ENCODE peak calls at places on chromosomes 11 and 22, in seven cellular contexts. One of them, this sample, is unnamed.

GRCh38 chr11:61567286-61568061 is 13.4 kb downstream of the SYT7 start:
- DNase-seq in GM12878: no peak
- DNase-seq in breast epithelium: peak; percentile 62
- DNase-seq in stomach: peak; percentile 80
- DNase-seq in A549: peak; percentile 92
- DNase-seq in ovary: peak; percentile 76
- DNase-seq in IMR-90: peak; percentile 73
- DNase-seq in this sample: peak; percentile 82

GRCh38 chr11:90310210-90310609 is 87.4 kb upstream of the CHORDC1 start:
- DNase-seq in GM12878: no peak
- DNase-seq in breast epithelium: no peak
- DNase-seq in stomach: no peak
- DNase-seq in A549: no peak
- DNase-seq in ovary: no peak
- DNase-seq in IMR-90: no peak
- DNase-seq in this sample: no peak

GRCh38 chr11:122189259-122189658 is 73.2 kb upstream of the BLID start:
- DNase-seq in GM12878: no peak
- DNase-seq in breast epithelium: no peak
- DNase-seq in stomach: no peak
- DNase-seq in A549: peak; percentile 41
- DNase-seq in ovary: no peak
- DNase-seq in IMR-90: peak; percentile 98
- DNase-seq in this sample: no peak

GRCh38 chr11:59283825-59284772 is 71.4 kb upstream of the MPEG1 start:
- DNase-seq in GM12878: peak; percentile 71
- DNase-seq in breast epithelium: peak; percentile 46
- DNase-seq in stomach: peak; percentile 53
- DNase-seq in A549: peak; percentile 22
- DNase-seq in ovary: peak; percentile 33
- DNase-seq in IMR-90: peak; percentile 57
- DNase-seq in this sample: peak; percentile 29

GRCh38 chr11:5643585-5643984 is 18.8 kb downstream of the TRIM34 start:
- DNase-seq in GM12878: no peak
- DNase-seq in breast epithelium: no peak
- DNase-seq in stomach: no peak
- DNase-seq in A549: no peak
- DNase-seq in ovary: no peak
- DNase-seq in IMR-90: no peak
- DNase-seq in this sample: no peak

GRCh38 chr11:121153472-121153871 is 52.4 kb downstream of the TECTA start:
- DNase-seq in GM12878: no peak
- DNase-seq in breast epithelium: no peak
- DNase-seq in stomach: no peak
- DNase-seq in A549: no peak
- DNase-seq in ovary: no peak
- DNase-seq in IMR-90: no peak
- DNase-seq in this sample: no peak

GRCh38 chr22:44758354-44758969 is 6.1 kb downstream of the ARHGAP8 start:
- DNase-seq in GM12878: no peak
- DNase-seq in breast epithelium: no peak
- DNase-seq in stomach: no peak
- DNase-seq in A549: no peak
- DNase-seq in ovary: no peak
- DNase-seq in IMR-90: peak; percentile 74
- DNase-seq in this sample: no peak

GRCh38 chr11:129973068-129973467 is 29.6 kb downstream of the PRDM10 start:
- DNase-seq in GM12878: no peak
- DNase-seq in breast epithelium: no peak
- DNase-seq in stomach: no peak
- DNase-seq in A549: no peak
- DNase-seq in ovary: no peak
- DNase-seq in IMR-90: no peak
- DNase-seq in this sample: no peak

GRCh38 chr11:11011617-11012016 is 153.8 kb upstream of the ZBED5 start:
- DNase-seq in GM12878: no peak
- DNase-seq in breast epithelium: no peak
- DNase-seq in stomach: no peak
- DNase-seq in A549: no peak
- DNase-seq in ovary: no peak
- DNase-seq in IMR-90: no peak
- DNase-seq in this sample: no peak

GRCh38 chr11:44833869-44834452 is 107.2 kb downstream of the TSPAN18 start:
- DNase-seq in GM12878: no peak
- DNase-seq in breast epithelium: peak; percentile 62
- DNase-seq in stomach: no peak
- DNase-seq in A549: no peak
- DNase-seq in ovary: no peak
- DNase-seq in IMR-90: no peak
- DNase-seq in this sample: no peak

GRCh38 chr11:12581923-12582322 is 92.3 kb upstream of the TEAD1 start:
- DNase-seq in GM12878: no peak
- DNase-seq in breast epithelium: no peak
- DNase-seq in stomach: no peak
- DNase-seq in A549: peak; percentile 24
- DNase-seq in ovary: no peak
- DNase-seq in IMR-90: peak; percentile 88
- DNase-seq in this sample: no peak

GRCh38 chr11:76824980-76825725 is 35.6 kb upstream of the ACER3 start:
- DNase-seq in GM12878: no peak
- DNase-seq in breast epithelium: peak; percentile 85
- DNase-seq in stomach: no peak
- DNase-seq in A549: no peak
- DNase-seq in ovary: no peak
- DNase-seq in IMR-90: peak; percentile 61
- DNase-seq in this sample: no peak

GRCh38 chr22:20064140-20064480 is 15.9 kb upstream of the DGCR8 start:
- DNase-seq in GM12878: no peak
- DNase-seq in breast epithelium: no peak
- DNase-seq in stomach: no peak
- DNase-seq in A549: no peak
- DNase-seq in ovary: no peak
- DNase-seq in IMR-90: no peak
- DNase-seq in this sample: no peak

GRCh38 chr11:73361953-73362776 is 14.0 kb upstream of the RELT start:
- DNase-seq in GM12878: no peak
- DNase-seq in breast epithelium: no peak
- DNase-seq in stomach: no peak
- DNase-seq in A549: no peak
- DNase-seq in ovary: no peak
- DNase-seq in IMR-90: no peak
- DNase-seq in this sample: no peak

GRCh38 chr11:122563761-122564160 is 91.8 kb upstream of the UBASH3B start:
- DNase-seq in GM12878: no peak
- DNase-seq in breast epithelium: no peak
- DNase-seq in stomach: no peak
- DNase-seq in A549: no peak
- DNase-seq in ovary: no peak
- DNase-seq in IMR-90: no peak
- DNase-seq in this sample: no peak

GRCh38 chr11:118200497-118200896 is 24.1 kb upstream of the SCN2B start:
- DNase-seq in GM12878: no peak
- DNase-seq in breast epithelium: no peak
- DNase-seq in stomach: no peak
- DNase-seq in A549: no peak
- DNase-seq in ovary: no peak
- DNase-seq in IMR-90: no peak
- DNase-seq in this sample: no peak

GRCh38 chr22:20226077-20226716 is 41.9 kb downstream of the RTN4R start:
- DNase-seq in GM12878: no peak
- DNase-seq in breast epithelium: no peak
- DNase-seq in stomach: no peak
- DNase-seq in A549: no peak
- DNase-seq in ovary: no peak
- DNase-seq in IMR-90: no peak
- DNase-seq in this sample: no peak

GRCh38 chr11:128448487-128448886 is 138.9 kb downstream of the ETS1 start:
- DNase-seq in GM12878: no peak
- DNase-seq in breast epithelium: peak; percentile 76
- DNase-seq in stomach: peak; percentile 76
- DNase-seq in A549: peak; percentile 48
- DNase-seq in ovary: no peak
- DNase-seq in IMR-90: peak; percentile 87
- DNase-seq in this sample: no peak

GRCh38 chr11:117816846-117817212 is 7.7 kb downstream of the FXYD2 start:
- DNase-seq in GM12878: no peak
- DNase-seq in breast epithelium: no peak
- DNase-seq in stomach: no peak
- DNase-seq in A549: no peak
- DNase-seq in ovary: no peak
- DNase-seq in IMR-90: no peak
- DNase-seq in this sample: peak; percentile 67

GRCh38 chr11:516400-516799 is 9.4 kb upstream of the RNH1 start:
- DNase-seq in GM12878: no peak
- DNase-seq in breast epithelium: no peak
- DNase-seq in stomach: no peak
- DNase-seq in A549: no peak
- DNase-seq in ovary: no peak
- DNase-seq in IMR-90: no peak
- DNase-seq in this sample: no peak

GRCh38 chr11:57133616-57134015 is 48.1 kb upstream of the LRRC55 start:
- DNase-seq in GM12878: no peak
- DNase-seq in breast epithelium: no peak
- DNase-seq in stomach: no peak
- DNase-seq in A549: no peak
- DNase-seq in ovary: no peak
- DNase-seq in IMR-90: no peak
- DNase-seq in this sample: no peak

GRCh38 chr11:78787696-78788095 is 213.0 kb upstream of the NARS2 start:
- DNase-seq in GM12878: no peak
- DNase-seq in breast epithelium: no peak
- DNase-seq in stomach: no peak
- DNase-seq in A549: no peak
- DNase-seq in ovary: no peak
- DNase-seq in IMR-90: no peak
- DNase-seq in this sample: no peak
- H3K4me1 ChIP-seq in GM12878: no peaks in the 10 kb centered on the region
- H3K4me1 ChIP-seq in breast epithelium: no peaks in the 10 kb centered on the region
- H3K4me1 ChIP-seq in stomach: no peaks in the 10 kb centered on the region
- H3K4me1 ChIP-seq in A549: no peaks in the 10 kb centered on the region
- H3K4me1 ChIP-seq in ovary: peaks cover 1% of the 10 kb centered on the region
- H3K4me1 ChIP-seq in IMR-90: peaks cover 44% of the 10 kb centered on the region
- H3K4me1 ChIP-seq in this sample: no peaks in the 10 kb centered on the region

DNA sequence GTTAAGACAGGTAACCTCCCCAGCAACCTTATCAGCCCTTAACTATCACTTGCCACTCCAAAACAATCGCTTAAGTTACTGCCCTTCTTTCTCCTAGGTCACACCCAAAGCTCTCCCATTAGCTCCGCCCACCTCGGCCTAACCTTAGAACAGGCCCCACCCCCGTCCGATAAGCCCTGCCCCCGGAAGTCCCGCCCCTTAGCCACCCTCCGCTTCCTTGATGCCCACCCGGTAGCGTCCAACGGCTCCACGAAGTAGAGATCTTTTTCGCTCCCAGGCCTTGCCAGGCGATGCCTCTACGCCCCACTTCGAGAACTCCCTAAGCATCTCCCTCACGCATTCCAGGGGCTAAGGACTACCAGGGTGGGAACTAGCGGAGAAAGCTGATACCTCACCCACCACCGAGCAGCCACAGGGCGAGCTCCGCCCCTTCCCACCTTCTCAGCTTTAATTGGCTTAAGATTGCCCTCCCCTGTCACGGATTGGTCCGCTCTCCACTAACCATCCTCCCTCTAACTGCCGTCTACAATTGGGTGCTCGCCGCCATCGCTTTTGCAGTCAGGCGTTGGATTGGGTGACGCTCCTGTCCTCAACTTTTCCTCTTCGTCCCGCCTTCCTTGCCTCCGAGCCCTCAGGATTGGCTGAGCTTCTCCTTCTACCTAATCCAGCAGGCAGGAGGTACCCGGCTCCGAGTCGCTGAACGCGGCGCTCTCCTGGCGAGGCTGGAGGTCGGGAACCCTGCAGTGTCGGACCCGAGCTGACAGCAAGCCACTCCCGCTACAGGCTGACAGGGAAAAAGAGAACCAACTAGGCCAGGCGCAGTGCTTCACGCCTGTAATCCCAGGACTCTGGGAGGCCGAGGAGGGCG is at the start of gene ZBTB3:
- DNase-seq in GM12878: peak; percentile 99
- DNase-seq in breast epithelium: peak; percentile 99
- DNase-seq in stomach: peak; percentile 97
- DNase-seq in A549: peak; percentile 99
- DNase-seq in ovary: peak; percentile 96
- DNase-seq in IMR-90: peak; percentile 99
- DNase-seq in this sample: peak; percentile 99
- TF ChIP-seq POLR2A in GM12878: peak; percentile 85
- TF ChIP-seq POLR2A in breast epithelium: peak; percentile 51
- TF ChIP-seq POLR2A in stomach: no peak
- TF ChIP-seq POLR2A in A549: peak; percentile 86
- TF ChIP-seq POLR2A in ovary: peak; percentile 81
- TF ChIP-seq POLR2A in IMR-90: peak; percentile 79
- TF ChIP-seq POLR2A in this sample: peak; percentile 74

DNA sequence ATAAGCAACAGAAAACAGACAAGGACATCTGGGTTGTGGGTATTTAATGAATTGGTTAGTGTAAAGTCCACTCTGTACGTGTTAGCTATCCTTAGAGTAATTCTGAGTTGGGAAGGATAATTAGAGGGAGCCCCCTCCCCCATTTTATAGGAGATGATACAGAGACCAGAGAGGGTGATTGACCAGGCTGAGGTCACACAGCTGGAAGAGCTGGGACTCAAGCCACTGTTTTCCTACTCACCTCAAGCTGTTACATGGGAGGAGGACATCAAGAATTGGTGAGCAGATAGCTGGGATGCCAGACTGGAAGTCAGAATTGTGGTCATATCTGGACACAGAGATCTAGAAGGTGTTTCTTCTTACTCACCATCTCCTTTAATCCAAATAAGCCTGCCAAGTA is 8.7 kb upstream of the NPTXR start:
- DNase-seq in GM12878: no peak
- DNase-seq in breast epithelium: no peak
- DNase-seq in stomach: no peak
- DNase-seq in A549: no peak
- DNase-seq in ovary: no peak
- DNase-seq in IMR-90: no peak
- DNase-seq in this sample: no peak
- H3K4me1 ChIP-seq in GM12878: no peaks in the 10 kb centered on the region
- H3K4me1 ChIP-seq in breast epithelium: no peaks in the 10 kb centered on the region
- H3K4me1 ChIP-seq in stomach: no peaks in the 10 kb centered on the region
- H3K4me1 ChIP-seq in A549: peaks cover 18% of the 10 kb centered on the region
- H3K4me1 ChIP-seq in ovary: no peaks in the 10 kb centered on the region
- H3K4me1 ChIP-seq in IMR-90: peaks cover 4% of the 10 kb centered on the region
- H3K4me1 ChIP-seq in this sample: no peaks in the 10 kb centered on the region

DNA sequence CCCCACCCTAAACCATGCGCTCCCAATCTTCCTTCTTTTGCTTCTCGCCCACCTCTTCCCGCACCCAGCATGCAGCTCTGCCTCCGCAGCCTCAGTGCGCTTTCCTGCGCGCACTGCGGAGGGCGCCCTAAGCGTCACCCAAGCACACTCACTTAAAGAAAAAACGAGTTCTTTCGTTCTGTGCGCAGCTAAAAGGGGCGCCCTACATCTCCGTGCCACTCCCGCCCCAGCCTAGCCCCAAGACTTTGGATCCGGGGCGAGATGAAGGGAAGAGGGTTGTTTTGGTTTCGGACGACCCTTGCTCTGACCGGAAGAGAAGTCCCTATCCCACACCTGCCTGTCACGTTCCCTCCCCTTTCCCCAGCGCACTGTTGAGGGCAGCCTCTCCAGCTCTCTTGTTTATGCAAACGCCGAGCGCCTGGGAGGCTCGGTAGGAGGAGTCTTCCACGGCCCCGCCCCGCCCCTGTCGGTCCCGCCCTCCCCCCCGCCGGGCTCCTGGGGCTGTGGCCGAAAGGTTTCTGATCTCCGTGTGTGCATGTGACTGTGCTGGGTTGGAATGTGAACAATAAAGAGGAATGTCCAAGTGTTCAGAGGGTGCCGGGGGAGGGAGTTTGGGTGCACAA is 5.3 kb downstream of the VSIG2 start:
- DNase-seq in GM12878: peak; percentile 53
- DNase-seq in breast epithelium: peak; percentile 75
- DNase-seq in stomach: peak; percentile 93
- DNase-seq in A549: peak; percentile 85
- DNase-seq in ovary: no peak
- DNase-seq in IMR-90: peak; percentile 72
- DNase-seq in this sample: peak; percentile 69
- TF ChIP-seq POLR2A in GM12878: peak; percentile 70
- TF ChIP-seq POLR2A in breast epithelium: no peak
- TF ChIP-seq POLR2A in stomach: no peak
- TF ChIP-seq POLR2A in A549: no peak
- TF ChIP-seq POLR2A in ovary: no peak
- TF ChIP-seq POLR2A in IMR-90: no peak
- TF ChIP-seq POLR2A in this sample: peak; percentile 48

This sample was measured in heart left ventricle.